ENCODE peak calls at places on chromosome 9, in five cellular contexts. O, S, A, X and H are unnamed samples.

GRCh38 chr9:935348-935965 is 41.0 kb upstream of the DMRT3 start:
- DNase-seq in S (no peak), O (peak; percentile 40), X (no peak), A (no peak), H (peak; percentile 2)

GRCh38 chr9:137358126-137358525 is 56.1 kb upstream of the NRARP start:
- DNase-seq in S (no peak), X (no peak), A (no peak), O (no peak), H (no peak)

GRCh38 chr9:20437466-20437865 is 184.8 kb downstream of the MLLT3 start:
- DNase-seq in A (no peak), X (peak; percentile 11), O (peak; percentile 14), S (no peak), H (peak; percentile 53)

GRCh38 chr9:132154925-132155324 is 6.9 kb upstream of the NTNG2 start:
- DNase-seq in O (no peak), A (no peak), S (no peak), X (no peak), H (no peak)

GRCh38 chr9:68416891-68417570 is 60.6 kb downstream of the PGM5 start:
- DNase-seq in S (no peak), O (peak; percentile 3), X (peak; percentile 9), A (no peak), H (no peak)

GRCh38 chr9:112751059-112751795 is 667 bp downstream of the SNX30 start:
- DNase-seq in O (peak; percentile 49), S (peak; percentile 41), X (peak; percentile 75), A (peak; percentile 87), H (no peak)

GRCh38 chr9:135085830-135086546 is 1.5 kb upstream of the OLFM1 start:
- DNase-seq in S (peak; percentile 64), A (peak; percentile 95), X (peak; percentile 52), O (peak; percentile 53), H (no peak)

GRCh38 chr9:95481000-95481399 is 35.8 kb downstream of the PTCH1 start:
- DNase-seq in A (no peak), S (no peak), O (no peak), X (no peak), H (no peak)

GRCh38 chr9:15211994-15212501 is 95.0 kb downstream of the TTC39B start:
- DNase-seq in X (peak; percentile 48), S (no peak), A (no peak), O (peak; percentile 74), H (no peak)

GRCh38 chr9:129432671-129433154 is 188.2 kb downstream of the C9orf50 start:
- DNase-seq in A (no peak), X (no peak), S (peak; percentile 52), O (no peak), H (no peak)

GRCh38 chr9:95936579-95937075 is 61.1 kb downstream of the ERCC6L2 start:
- DNase-seq in X (no peak), O (no peak), A (no peak), S (no peak), H (no peak)

GRCh38 chr9:134339183-134339806 is 13.0 kb downstream of the RXRA start:
- DNase-seq in A (no peak), O (peak; percentile 57), S (no peak), X (no peak), H (no peak)

GRCh38 chr9:110319781-110320180 is 17.9 kb downstream of the TXNDC8 start:
- DNase-seq in A (no peak), X (no peak), S (no peak), O (no peak), H (no peak)

GRCh38 chr9:135152608-135153337 is 65.3 kb downstream of the OLFM1 start:
- DNase-seq in X (no peak), S (no peak), O (no peak), A (no peak), H (no peak)

GRCh38 chr9:27529316-27530278 is at the start of gene MOB3B:
- DNase-seq in X (peak; percentile 58), A (peak; percentile 97), O (peak; percentile 60), S (peak; percentile 69), H (no peak)

GRCh38 chr9:100072805-100073204 is 26.0 kb downstream of the ERP44 start:
- DNase-seq in X (no peak), O (no peak), A (no peak), S (no peak), H (no peak)

GRCh38 chr9:80698725-80699124 is 990.6 kb downstream of the TLE1 start:
- DNase-seq in O (no peak), S (no peak), A (no peak), X (no peak), H (no peak)

GRCh38 chr9:17121264-17121663 is 13.6 kb upstream of the CNTLN start:
- DNase-seq in O (no peak), A (no peak), X (no peak), S (no peak), H (no peak)

GRCh38 chr9:79734989-79735779 is 163.4 kb downstream of the TLE4 start:
- DNase-seq in X (no peak), O (peak; percentile 71), S (no peak), A (no peak), H (peak; percentile 8)

GRCh38 chr9:133888048-133888778 is 103.9 kb downstream of the VAV2 start:
- DNase-seq in A (no peak), O (no peak), X (no peak), S (no peak), H (no peak)

GRCh38 chr9:38145526-38146053 is 76.6 kb upstream of the SHB start:
- DNase-seq in S (no peak), X (no peak), O (no peak), A (peak; percentile 43), H (no peak)

GRCh38 chr9:84261082-84261746 is 79.3 kb downstream of the SLC28A3 start:
- DNase-seq in S (peak; percentile 60), O (peak; percentile 83), X (peak; percentile 83), A (peak; percentile 96), H (peak; percentile 34)

GRCh38 chr9:134991808-134992754 is 74.4 kb upstream of the FCN1 start:
- DNase-seq in O (no peak), S (no peak), X (no peak), A (peak; percentile 23), H (no peak)

GRCh38 chr9:34382054-34382453 is 5.4 kb upstream of the MYORG start:
- DNase-seq in A (peak; percentile 70), S (no peak), O (no peak), X (no peak), H (no peak)

GRCh38 chr9:34380034-34380510 is 3.4 kb upstream of the MYORG start:
- DNase-seq in S (no peak), X (no peak), O (no peak), A (peak; percentile 84), H (no peak)

GRCh38 chr9:34382879-34383278 is 6.2 kb upstream of the MYORG start:
- DNase-seq in X (no peak), S (no peak), O (no peak), A (peak; percentile 52), H (no peak)

GRCh38 chr9:34380511-34381315 is 4.0 kb upstream of the MYORG start:
- DNase-seq in S (no peak), A (peak; percentile 94), O (peak; percentile 67), X (peak; percentile 70), H (no peak)

DNA sequence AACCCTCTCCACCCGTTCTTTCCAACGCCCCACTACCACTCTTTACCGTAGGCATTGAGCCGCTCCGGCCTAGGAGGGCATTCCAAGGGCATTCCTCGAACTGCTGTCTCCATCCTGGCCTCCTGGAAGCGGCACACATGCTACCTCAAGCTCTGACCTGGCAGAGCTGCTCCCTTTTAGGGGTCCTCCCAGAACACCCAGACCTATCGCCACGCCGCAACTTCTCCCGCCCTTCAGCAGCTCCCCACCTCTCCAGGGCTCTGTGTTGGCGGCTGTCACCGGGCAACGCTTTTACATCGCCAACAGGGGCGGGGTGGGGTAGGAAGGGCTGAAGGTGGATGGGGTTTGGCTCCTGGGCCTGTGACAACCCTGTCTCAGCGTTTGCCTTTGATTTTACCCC is 4.6 kb upstream of the MYORG start:
- DNase-seq in X (no peak), A (peak; percentile 85), S (no peak), O (no peak), H (no peak)
- H3K4me3 ChIP-seq in X (no peak overlapping the region), A (no peak overlapping the region), S (peak overlapping the region; percentile 76), O (peak overlapping the region; percentile 57), H (peak overlapping the region; percentile 49)

GRCh38 chr9:124863371-124863831 is 1.5 kb downstream of the ARPC5L start:
- DNase-seq in X (no peak), S (no peak), A (no peak), O (no peak), H (no peak)

GRCh38 chr9:124859803-124860581 is 1.8 kb downstream of the RPL35 start:
- DNase-seq in A (no peak), S (no peak), X (no peak), O (no peak), H (no peak)

GRCh38 chr9:124860582-124861341 is 995 bp downstream of the RPL35 start:
- DNase-seq in X (no peak), S (no peak), A (no peak), O (no peak), H (no peak)

GRCh38 chr9:124858330-124859046 is 3.3 kb downstream of the RPL35 start:
- DNase-seq in X (no peak), O (no peak), S (no peak), A (no peak), H (no peak)

DNA sequence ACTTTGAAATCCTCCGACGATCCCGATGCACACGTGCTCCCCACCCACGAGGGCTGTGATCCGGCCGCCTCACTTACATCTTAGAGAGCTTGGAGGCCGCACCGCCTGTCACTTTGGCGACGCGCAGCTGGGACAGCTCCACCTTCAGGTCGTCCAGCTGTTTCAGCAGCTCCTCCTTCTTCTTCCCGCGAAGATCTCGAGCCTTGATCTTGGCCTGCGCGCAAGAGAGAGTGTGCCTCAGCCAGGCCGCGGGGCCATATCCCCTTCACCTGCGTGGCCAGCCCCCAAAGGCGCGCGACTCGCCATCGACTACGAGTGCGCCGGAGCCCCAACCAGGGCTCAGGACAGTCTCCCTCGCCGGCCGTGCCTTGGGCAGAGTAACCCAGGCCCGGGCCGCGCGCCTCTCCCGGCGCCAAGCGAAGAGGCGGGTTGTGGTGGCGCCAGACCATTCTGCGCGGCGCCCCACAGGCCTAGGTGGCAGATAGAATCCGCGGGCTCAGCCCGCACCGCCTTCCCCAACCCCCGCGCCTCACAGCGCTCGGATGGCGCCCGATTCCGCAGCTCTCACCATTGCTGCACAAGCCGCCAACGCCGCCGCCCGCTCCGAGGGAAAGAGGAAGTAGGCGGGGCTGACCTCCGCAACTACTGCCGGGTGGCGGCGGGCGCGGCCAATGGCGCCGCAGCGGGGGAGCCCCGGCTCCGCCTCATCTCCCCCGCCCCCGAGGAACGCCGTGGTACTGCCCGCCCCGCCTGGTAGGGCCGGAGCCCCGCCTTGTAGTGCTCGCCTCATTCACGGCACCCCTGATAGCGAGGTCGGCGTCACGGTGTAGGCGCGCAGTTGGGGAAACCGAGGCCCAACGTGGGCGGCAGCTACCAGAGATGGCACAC is at the start of the genes ARPC5L and RPL35:
- DNase-seq in O (peak; percentile 92), A (peak; percentile 99), S (peak; percentile 93), X (peak; percentile 91), H (peak; percentile 64)
- TF ChIP-seq CTCF in O (peak; percentile 31), A (no peak), S (no peak), X (peak; percentile 17), H (peak; percentile 32)

GRCh38 chr9:136222166-136222895 is 17.4 kb upstream of the LHX3 start:
- DNase-seq in S (no peak), X (no peak), A (no peak), O (no peak), H (no peak)
- H3K4me3 ChIP-seq in S (no peak overlapping the region), X (no peak overlapping the region), A (no peak overlapping the region), O (no peak overlapping the region), H (no peak overlapping the region)

DNA sequence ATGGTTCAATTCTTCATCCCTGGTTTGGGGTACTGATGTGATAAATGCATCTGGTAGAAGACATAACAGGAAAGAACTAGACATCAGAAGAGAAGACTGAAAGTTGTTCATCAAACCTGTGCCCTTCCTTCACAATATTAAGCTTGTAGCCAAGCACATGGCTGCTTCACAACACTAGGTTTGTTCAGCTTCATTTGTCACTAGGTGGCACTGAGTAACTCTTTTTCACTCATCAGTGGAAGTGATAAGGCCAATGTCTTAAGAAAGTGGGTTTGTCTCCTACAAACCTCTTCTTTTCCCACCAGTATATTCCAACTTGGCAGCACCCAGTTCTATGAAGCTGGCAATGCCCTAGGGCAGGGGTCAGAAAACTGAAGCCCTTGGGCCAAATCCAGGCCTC is 26.9 kb downstream of the ZNF484 start:
- DNase-seq in S (no peak), X (no peak), A (no peak), O (no peak), H (no peak)
- TF ChIP-seq CTCF in S (no peak), X (no peak), A (no peak), O (no peak), H (no peak)